ENCODE peak calls at places on chromosomes 2 and 18, in nine cellular contexts. E is lower lobe of right lung, L is progenitor cell of endocrine pancreas, O is B cell, X is AG09309, R is nephron progenitor cell, N is astrocyte of the cerebellum, P is gastrocnemius medialis, G is HFF-Myc. H is an unnamed sample.

GRCh38 chr2:240968731-240969624 is 29.4 kb upstream of the SNED1 start:
- DNase-seq in E (peak), N (no peak), X (no peak), G (no peak), R (peak), O (no peak), P (no peak), L (no peak), H (no peak)

GRCh38 chr2:105236060-105236424 is 5.5 kb upstream of the GPR45 start:
- DNase-seq in X (no peak), G (no peak), E (no peak), L (no peak), P (no peak), N (no peak), R (no peak), O (no peak), H (no peak)

GRCh38 chr2:181117176-181117925 is 136.9 kb downstream of the UBE2E3 start:
- DNase-seq in E (no peak), N (no peak), X (no peak), R (no peak), O (no peak), G (no peak), L (no peak), P (no peak), H (no peak)

GRCh38 chr2:22487036-22487435 is 897.9 kb upstream of the KLHL29 start:
- DNase-seq in X (no peak), O (no peak), P (no peak), G (no peak), N (no peak), L (no peak), R (no peak), E (no peak), H (no peak)

GRCh38 chr2:236179653-236180500 is 11.7 kb upstream of the GBX2 start:
- DNase-seq in O (peak), E (no peak), P (no peak), X (no peak), N (no peak), L (no peak), G (no peak), R (no peak), H (no peak)

GRCh38 chr2:42795871-42796301 is 3.5 kb upstream of the HAAO start:
- DNase-seq in O (no peak), N (no peak), L (no peak), E (no peak), P (no peak), X (no peak), G (peak), R (no peak), H (no peak)

GRCh38 chr2:181140414-181140813 is 160.0 kb downstream of the UBE2E3 start:
- DNase-seq in N (no peak), P (no peak), R (no peak), E (no peak), G (no peak), O (no peak), X (peak), L (no peak), H (no peak)

GRCh38 chr18:75211721-75212625 is 1.4 kb downstream of the TSHZ1 start:
- DNase-seq in N (no peak), E (peak), L (peak), G (no peak), O (peak), X (no peak), P (peak), R (peak), H (no peak)

GRCh38 chr2:196758474-196759377 is 40.8 kb downstream of the GTF3C3 start:
- DNase-seq in E (no peak), N (peak), P (no peak), L (no peak), R (no peak), X (peak), G (no peak), O (no peak), H (peak)

GRCh38 chr2:148519013-148519412 is 125.5 kb upstream of the EPC2 start:
- DNase-seq in L (no peak), E (no peak), R (no peak), G (no peak), O (no peak), P (no peak), X (no peak), N (no peak), H (no peak)

GRCh38 chr18:58370662-58371061 is 258.2 kb downstream of the ALPK2 start:
- DNase-seq in G (no peak), P (no peak), R (no peak), N (no peak), L (no peak), O (no peak), X (no peak), E (no peak), H (no peak)

GRCh38 chr2:62940697-62941096 is 109.9 kb upstream of the OTX1 start:
- DNase-seq in X (no peak), L (no peak), E (no peak), N (no peak), P (no peak), O (no peak), R (no peak), G (no peak), H (no peak)

GRCh38 chr2:140274891-140275290 is 1494.7 kb upstream of the NXPH2 start:
- DNase-seq in E (no peak), R (no peak), N (no peak), P (no peak), L (no peak), X (no peak), O (no peak), G (no peak), H (no peak)

GRCh38 chr2:12605936-12606335 is 110.8 kb upstream of the TRIB2 start:
- DNase-seq in O (no peak), X (no peak), L (no peak), G (no peak), N (no peak), R (no peak), E (no peak), P (no peak), H (no peak)

GRCh38 chr2:141348481-141348880 is 782.3 kb downstream of the LRP1B start:
- DNase-seq in X (no peak), L (no peak), G (peak), E (no peak), O (no peak), R (no peak), N (peak), P (no peak), H (no peak)

GRCh38 chr2:236546561-236546961 is 23.1 kb upstream of the ACKR3 start:
- DNase-seq in N (no peak), O (no peak), E (no peak), P (no peak), G (no peak), X (no peak), R (no peak), L (no peak), H (no peak)

GRCh38 chr18:37396981-37397720 is 168.4 kb downstream of the CELF4 start:
- DNase-seq in R (no peak), O (no peak), G (no peak), L (no peak), E (no peak), X (no peak), P (no peak), N (no peak), H (no peak)

GRCh38 chr2:160494243-160494642 is 636 bp upstream of the RBMS1 start:
- DNase-seq in R (peak), X (no peak), E (no peak), P (no peak), L (no peak), G (no peak), O (peak), N (no peak), H (no peak)

GRCh38 chr2:219405451-219405850 is 12.7 kb upstream of the DES start:
- DNase-seq in P (peak), L (no peak), O (no peak), G (no peak), E (no peak), X (no peak), R (no peak), N (no peak), H (no peak)

GRCh38 chr2:216478151-216478550 is 20.5 kb upstream of the RPL37A start:
- DNase-seq in N (peak), O (no peak), L (no peak), G (no peak), R (no peak), X (peak), E (no peak), P (no peak), H (no peak)

GRCh38 chr2:151297882-151298281 is 8.4 kb upstream of the NMI start:
- DNase-seq in P (no peak), X (no peak), R (no peak), O (peak), L (no peak), N (no peak), E (no peak), G (no peak), H (no peak)

GRCh38 chr18:7950380-7951143 is 383.4 kb downstream of the PTPRM start:
- DNase-seq in P (no peak), E (no peak), N (no peak), G (peak), O (no peak), L (no peak), R (no peak), X (no peak), H (no peak)
- TF ChIP-seq CTCF in P (no peak), E (no peak), N (no peak), G (no peak), O (no peak), L (no peak), R (no peak), X (no peak), H (no peak)

GRCh38 chr18:390748-391478 is 109.6 kb downstream of the COLEC12 start:
- DNase-seq in G (no peak), O (no peak), E (no peak), L (no peak), P (no peak), R (no peak), X (no peak), N (no peak), H (no peak)

GRCh38 chr18:386950-387349 is 113.6 kb downstream of the COLEC12 start:
- DNase-seq in X (no peak), O (no peak), R (no peak), N (no peak), E (no peak), P (no peak), G (no peak), L (no peak), H (no peak)

GRCh38 chr18:388198-388597 is 112.3 kb downstream of the COLEC12 start:
- DNase-seq in N (no peak), E (no peak), P (no peak), O (no peak), X (no peak), R (no peak), L (no peak), G (no peak), H (no peak)

GRCh38 chr18:392926-393325 is 107.6 kb downstream of the COLEC12 start:
- DNase-seq in E (no peak), X (no peak), O (no peak), G (no peak), P (no peak), N (peak), R (no peak), L (no peak), H (no peak)

DNA sequence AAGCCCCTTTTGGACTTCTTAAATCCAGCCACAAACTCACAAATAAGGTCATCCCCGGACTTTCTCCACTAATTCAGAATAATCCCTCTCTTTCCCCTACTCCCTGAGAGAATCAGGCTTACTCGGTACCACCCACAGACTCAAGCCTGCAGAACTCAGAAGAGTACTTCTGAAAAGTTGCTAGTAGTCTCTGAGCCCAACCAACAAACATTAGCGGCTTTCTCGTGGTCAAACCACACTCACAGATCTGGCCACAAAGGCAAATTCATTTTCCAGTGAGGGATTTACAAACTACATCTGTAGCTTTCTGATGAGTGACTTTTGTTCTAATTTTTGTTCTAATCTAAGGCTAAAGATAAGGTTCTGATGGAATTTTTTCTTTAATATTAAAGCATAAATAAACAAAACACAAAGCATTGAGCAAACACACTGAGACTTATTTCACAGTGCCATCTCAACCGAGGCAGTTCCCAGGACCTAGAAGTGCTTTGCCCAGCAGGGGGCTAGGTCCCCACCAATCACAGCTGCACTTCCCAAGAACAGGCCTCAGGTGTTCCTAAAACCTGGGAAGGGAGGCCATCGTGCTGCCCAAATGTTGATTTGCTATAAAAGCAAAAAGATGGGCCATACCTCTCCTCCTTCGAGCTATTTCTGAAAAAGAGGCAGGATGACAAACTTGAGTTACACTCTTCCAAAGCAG is 110.7 kb downstream of the COLEC12 start:
- DNase-seq in L (no peak), O (no peak), P (no peak), E (no peak), R (no peak), N (peak), X (no peak), G (no peak), H (no peak)
- TF ChIP-seq CTCF in L (peak), O (no peak), P (no peak), E (no peak), R (no peak), N (peak), X (peak), G (peak), H (no peak)

DNA sequence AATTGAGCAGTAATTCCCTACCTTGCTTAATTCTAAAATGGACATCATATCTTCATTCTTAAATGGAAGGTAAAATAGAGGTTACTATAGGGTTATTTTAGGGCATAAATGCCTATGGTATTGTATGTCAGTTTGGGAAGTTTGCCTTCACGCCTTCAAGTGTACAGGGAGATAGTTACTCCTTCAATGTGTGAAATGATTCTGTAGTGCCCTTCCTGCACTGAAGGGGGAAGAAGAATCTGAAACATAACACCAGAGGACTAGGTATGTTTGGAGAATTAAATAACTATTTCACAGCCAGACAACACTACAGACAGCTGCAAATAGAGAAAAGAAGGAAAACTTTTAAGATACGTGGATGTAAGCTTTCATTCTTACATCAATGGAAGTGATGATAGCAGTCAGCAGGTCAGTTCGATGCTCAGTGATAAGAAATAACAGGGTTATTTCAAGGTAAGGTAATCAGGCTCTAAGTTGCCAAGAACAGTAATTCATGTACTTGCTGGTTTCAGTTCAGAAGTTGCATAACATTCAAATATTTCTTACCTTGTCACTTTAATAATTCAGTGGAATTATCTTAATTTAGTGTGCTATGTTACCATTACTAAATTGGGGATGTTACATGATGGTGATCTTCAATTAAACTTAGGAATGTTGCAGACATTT is 4.0 kb downstream of the PKP4 start:
- DNase-seq in X (no peak), G (no peak), N (no peak), P (no peak), L (no peak), R (no peak), E (no peak), O (no peak), H (no peak)
- TF ChIP-seq CTCF in X (peak), G (no peak), N (peak), P (no peak), L (peak), R (peak), E (no peak), O (no peak), H (peak)

GRCh38 chr2:233060500-233061006 is 411 bp downstream of the INPP5D start:
- DNase-seq in E (no peak), N (no peak), L (no peak), P (no peak), X (no peak), G (no peak), O (no peak), R (no peak), H (no peak)

GRCh38 chr2:233061007-233061590 is 957 bp downstream of the INPP5D start:
- DNase-seq in P (no peak), G (no peak), E (no peak), O (peak), X (no peak), L (no peak), N (no peak), R (no peak), H (no peak)

GRCh38 chr2:233058717-233059546 is 1.2 kb upstream of the INPP5D start:
- DNase-seq in E (no peak), L (no peak), G (no peak), P (no peak), O (no peak), R (no peak), N (no peak), X (no peak), H (no peak)

GRCh38 chr2:233059797-233060499 is at the start of gene INPP5D:
- DNase-seq in L (no peak), N (no peak), R (no peak), P (peak), X (no peak), O (peak), E (peak), G (no peak), H (no peak)

DNA sequence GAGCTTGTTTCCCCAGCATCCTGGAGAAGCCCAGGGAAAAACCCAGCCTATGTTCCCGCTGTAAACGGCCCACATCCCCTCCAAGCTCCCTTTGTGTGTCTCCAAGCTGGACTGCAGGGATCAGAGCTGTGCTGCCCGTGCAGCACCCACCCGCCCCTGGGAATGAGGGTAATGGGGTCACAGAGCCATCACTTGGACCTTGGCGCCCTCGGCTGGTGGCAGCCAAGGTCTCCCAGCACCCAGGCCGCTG is 670 bp upstream of the INPP5D start:
- DNase-seq in N (no peak), R (no peak), O (no peak), P (no peak), G (no peak), L (no peak), E (no peak), X (no peak), H (no peak)
- TF ChIP-seq CTCF in N (no peak), R (no peak), O (no peak), P (no peak), G (no peak), L (no peak), E (no peak), X (no peak), H (no peak)

GRCh38 chr2:119248751-119249150 is 25.1 kb downstream of the STEAP3 start:
- DNase-seq in R (no peak), P (no peak), N (no peak), G (no peak), X (no peak), L (no peak), O (no peak), E (no peak), H (no peak)

GRCh38 chr2:119248311-119248710 is 24.7 kb downstream of the STEAP3 start:
- DNase-seq in P (no peak), O (no peak), X (no peak), E (no peak), G (no peak), R (no peak), L (no peak), N (no peak), H (no peak)

GRCh38 chr2:119245841-119246230 is 22.2 kb downstream of the STEAP3 start:
- DNase-seq in R (no peak), E (no peak), P (no peak), X (no peak), G (no peak), N (no peak), O (no peak), L (no peak), H (no peak)

GRCh38 chr2:119247844-119248271 is 24.2 kb downstream of the STEAP3 start:
- DNase-seq in E (peak), G (no peak), O (no peak), R (no peak), X (no peak), L (no peak), P (no peak), N (no peak), H (no peak)

GRCh38 chr2:119246884-119247843 is 23.5 kb downstream of the STEAP3 start:
- DNase-seq in R (no peak), N (no peak), X (no peak), L (no peak), G (no peak), P (no peak), O (no peak), E (peak), H (no peak)
- TF ChIP-seq CTCF in R (no peak), N (no peak), X (no peak), L (no peak), G (no peak), P (no peak), O (no peak), E (no peak), H (no peak)

DNA sequence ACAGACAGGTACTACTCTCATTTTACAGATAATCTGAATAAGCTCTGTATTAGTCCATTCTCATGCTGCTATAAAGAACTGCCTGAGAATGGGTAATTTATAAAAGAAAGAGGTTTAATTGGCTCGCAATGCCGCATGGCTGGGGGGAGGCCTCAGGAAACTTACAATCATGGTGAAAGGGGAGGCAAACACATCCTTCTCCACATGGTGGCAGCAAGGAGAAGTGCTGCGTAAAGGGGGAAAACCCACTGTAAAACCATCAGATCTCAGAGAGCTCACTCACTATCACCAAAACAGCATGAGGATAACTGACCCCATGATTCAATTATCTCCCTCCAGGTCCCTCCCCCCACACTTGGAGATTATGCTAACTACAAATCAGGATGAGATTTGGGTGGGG is 254.4 kb downstream of the KCNE4 start:
- DNase-seq in L (no peak), R (no peak), X (no peak), N (peak), O (no peak), P (no peak), G (peak), E (no peak), H (no peak)
- TF ChIP-seq CTCF in L (peak), R (peak), X (peak), N (peak), O (no peak), P (no peak), G (peak), E (no peak), H (peak)

DNA sequence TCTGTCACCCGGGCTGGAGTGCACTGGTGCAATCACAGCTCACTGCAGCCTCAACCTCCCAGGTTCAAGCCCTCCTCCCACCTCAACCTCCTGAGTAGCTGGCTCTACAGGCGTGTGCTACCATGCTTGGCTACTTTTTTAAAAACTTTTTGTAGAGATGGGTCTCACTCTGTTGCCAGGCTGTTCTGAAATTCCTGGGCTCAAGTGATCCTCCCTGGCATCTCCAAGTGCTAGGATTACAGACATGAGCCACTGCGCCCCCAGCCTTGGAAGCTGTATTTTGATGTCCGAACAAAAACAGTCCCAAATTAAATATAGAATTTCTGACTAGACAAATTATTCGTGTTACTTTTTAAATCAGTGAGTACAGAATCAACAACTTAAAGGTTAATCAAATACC is 97.4 kb downstream of the ZNF516 start:
- DNase-seq in X (no peak), L (no peak), R (no peak), G (no peak), E (no peak), N (no peak), P (no peak), O (no peak), H (no peak)
- TF ChIP-seq CTCF in X (no peak), L (no peak), R (no peak), G (no peak), E (no peak), N (no peak), P (no peak), O (no peak), H (no peak)

GRCh38 chr2:112032615-112033457 is 22.2 kb upstream of the TMEM87B start:
- DNase-seq in G (peak), X (no peak), N (peak), E (no peak), O (no peak), L (no peak), R (no peak), P (peak), H (no peak)
- TF ChIP-seq CTCF in G (no peak), X (no peak), N (peak), E (no peak), O (no peak), L (peak), R (no peak), P (no peak), H (no peak)

H was measured in AG09319.